ENCODE peak calls at places on chromosome X, in four cellular contexts. One of them, this sample, is unnamed.

GRCh38 chrX:45760187-45760742 is 559.6 kb upstream of the DIPK2B start:
- DNase-seq in HL-60: no peak
- DNase-seq in GM12878: no peak
- DNase-seq in K562: no peak
- DNase-seq in this sample: no peak

GRCh38 chrX:153598541-153599191 is at the start of gene CCNQ:
- DNase-seq in HL-60: peak; percentile 9
- DNase-seq in K562: peak; percentile 40
- DNase-seq in GM12878: no peak
- DNase-seq in this sample: no peak

GRCh38 chrX:22534643-22535042 is 261.9 kb downstream of the CBLL2 start:
- DNase-seq in HL-60: no peak
- DNase-seq in K562: no peak
- DNase-seq in GM12878: no peak
- DNase-seq in this sample: no peak

GRCh38 chrX:104324871-104325585 is 70.3 kb upstream of the ESX1 start:
- DNase-seq in GM12878: no peak
- DNase-seq in K562: no peak
- DNase-seq in HL-60: no peak
- DNase-seq in this sample: no peak

GRCh38 chrX:46884799-46885198 is 27.4 kb upstream of the JADE3 start:
- DNase-seq in HL-60: no peak
- DNase-seq in GM12878: no peak
- DNase-seq in K562: no peak
- DNase-seq in this sample: no peak

GRCh38 chrX:435536-436122 is 48.9 kb upstream of the PPP2R3B start:
- DNase-seq in HL-60: no peak
- DNase-seq in K562: no peak
- DNase-seq in GM12878: no peak
- DNase-seq in this sample: no peak

GRCh38 chrX:149720021-149720689 is 8.3 kb downstream of the MAGEA11 start:
- DNase-seq in HL-60: no peak
- DNase-seq in GM12878: no peak
- DNase-seq in K562: peak; percentile 2
- DNase-seq in this sample: no peak

GRCh38 chrX:39196192-39197102 is 395.2 kb downstream of the MID1IP1 start:
- DNase-seq in HL-60: peak; percentile 73
- DNase-seq in GM12878: peak; percentile 90
- DNase-seq in K562: peak; percentile 56
- DNase-seq in this sample: peak; percentile 12

GRCh38 chrX:123167621-123168020 is 16.5 kb upstream of the GRIA3 start:
- DNase-seq in HL-60: no peak
- DNase-seq in GM12878: no peak
- DNase-seq in K562: no peak
- DNase-seq in this sample: no peak

GRCh38 chrX:15985937-15986336 is 131.3 kb upstream of the AP1S2 start:
- DNase-seq in GM12878: no peak
- DNase-seq in K562: peak; percentile 4
- DNase-seq in HL-60: no peak
- DNase-seq in this sample: no peak

GRCh38 chrX:14039344-14039743 is 9.7 kb upstream of the GEMIN8 start:
- DNase-seq in K562: peak; percentile 73
- DNase-seq in GM12878: no peak
- DNase-seq in HL-60: peak; percentile 62
- DNase-seq in this sample: no peak

GRCh38 chrX:53263597-53264094 is 17.7 kb downstream of the IQSEC2 start:
- DNase-seq in HL-60: peak; percentile 38
- DNase-seq in K562: peak; percentile 85
- DNase-seq in GM12878: no peak
- DNase-seq in this sample: no peak
- TF ChIP-seq SPI1 in HL-60: no peak
- TF ChIP-seq SPI1 in K562: no peak
- TF ChIP-seq SPI1 in GM12878: no peak
- TF ChIP-seq SPI1 in this sample: no peak

DNA sequence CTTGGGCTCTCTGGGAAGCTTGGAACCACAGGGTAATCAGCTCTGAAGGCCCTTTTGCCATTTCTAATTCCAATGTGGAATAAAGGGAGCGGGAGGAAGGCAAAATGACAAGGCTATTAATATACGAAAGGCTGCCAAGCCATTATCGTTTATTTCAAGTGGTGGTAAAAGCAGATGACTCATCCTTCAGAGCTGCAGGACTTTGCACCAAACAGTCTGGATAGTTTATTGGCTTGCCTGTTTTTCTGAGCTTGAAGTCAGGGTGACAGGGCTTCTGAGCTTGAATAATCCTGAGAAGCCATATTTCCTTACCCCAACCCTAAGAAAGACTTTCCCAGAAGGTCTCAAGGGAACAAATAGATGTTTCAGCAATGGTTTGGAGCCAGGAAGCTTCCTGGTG is 7.7 kb upstream of the GABRE start:
- DNase-seq in GM12878: no peak
- DNase-seq in HL-60: no peak
- DNase-seq in K562: peak; percentile 57
- DNase-seq in this sample: no peak
- TF ChIP-seq SPI1 in GM12878: no peak
- TF ChIP-seq SPI1 in HL-60: no peak
- TF ChIP-seq SPI1 in K562: no peak
- TF ChIP-seq SPI1 in this sample: no peak

GRCh38 chrX:71216446-71216845 is 6.6 kb upstream of the GJB1 start:
- DNase-seq in K562: no peak
- DNase-seq in HL-60: no peak
- DNase-seq in GM12878: no peak
- DNase-seq in this sample: no peak
- TF ChIP-seq SPI1 in K562: no peak
- TF ChIP-seq SPI1 in HL-60: no peak
- TF ChIP-seq SPI1 in GM12878: no peak
- TF ChIP-seq SPI1 in this sample: no peak

DNA sequence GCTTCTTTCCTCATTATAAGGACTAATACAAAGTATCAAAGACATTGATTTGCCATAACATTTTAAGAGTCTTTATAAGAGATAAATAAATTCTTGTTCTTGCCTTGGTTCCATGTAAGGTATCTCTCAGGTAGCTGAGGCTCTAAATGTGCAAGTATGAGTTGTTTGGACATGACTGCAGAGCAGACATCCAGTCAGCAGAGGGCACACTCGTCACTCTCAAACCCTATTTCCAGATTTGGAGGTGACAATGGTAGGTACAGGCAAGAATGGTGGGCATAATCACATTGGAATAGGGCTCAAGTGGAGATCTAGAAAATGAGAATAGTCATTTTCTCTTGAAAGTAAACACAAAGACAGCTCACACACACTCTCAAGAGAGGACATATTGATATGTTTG is 133.3 kb upstream of the ZIC3 start:
- DNase-seq in GM12878: no peak
- DNase-seq in HL-60: peak; percentile 18
- DNase-seq in K562: peak; percentile 24
- DNase-seq in this sample: no peak
- TF ChIP-seq SPI1 in GM12878: no peak
- TF ChIP-seq SPI1 in HL-60: no peak
- TF ChIP-seq SPI1 in K562: no peak
- TF ChIP-seq SPI1 in this sample: no peak

GRCh38 chrX:70762285-70762684 is 146.2 kb downstream of the TEX11 start:
- DNase-seq in HL-60: no peak
- DNase-seq in GM12878: no peak
- DNase-seq in K562: peak; percentile 3
- DNase-seq in this sample: no peak
- TF ChIP-seq SPI1 in HL-60: no peak
- TF ChIP-seq SPI1 in GM12878: no peak
- TF ChIP-seq SPI1 in K562: no peak
- TF ChIP-seq SPI1 in this sample: no peak

GRCh38 chrX:148049441-148049840 is 68.3 kb downstream of the FMR1NB start:
- DNase-seq in K562: peak; percentile 35
- DNase-seq in GM12878: no peak
- DNase-seq in HL-60: no peak
- DNase-seq in this sample: no peak
- TF ChIP-seq SPI1 in K562: no peak
- TF ChIP-seq SPI1 in GM12878: no peak
- TF ChIP-seq SPI1 in HL-60: no peak
- TF ChIP-seq SPI1 in this sample: no peak

This sample was measured in GM12891.